ENCODE peak calls at places on chromosomes 2 and 18, in seven cellular contexts. J, P, N, R, O, D and E are unnamed samples.

GRCh38 chr2:205296959-205297358 is 385.3 kb upstream of the NRP2 start:
- DNase-seq in J (no peak), P (no peak), N (no peak), R (no peak), O (no peak), D (no peak), E (no peak)

GRCh38 chr2:169637620-169638019 is 53.5 kb downstream of the PPIG start:
- DNase-seq in J (peak; percentile 27), P (no peak), N (no peak), R (peak; percentile 24), O (peak; percentile 62), D (peak; percentile 76), E (peak; percentile 62)

GRCh38 chr18:63974991-63975390 is 5.1 kb downstream of the SERPINB8 start:
- DNase-seq in J (peak; percentile 23), P (no peak), N (peak; percentile 21), R (peak; percentile 20), O (peak; percentile 60), D (peak; percentile 56), E (no peak)

GRCh38 chr2:111054791-111055627 is 65.7 kb upstream of the BCL2L11 start:
- DNase-seq in J (peak; percentile 15), P (no peak), N (no peak), R (no peak), O (no peak), D (no peak), E (no peak)

GRCh38 chr2:234249873-234250272 is 199.4 kb downstream of the SPP2 start:
- DNase-seq in J (peak; percentile 93), P (no peak), N (no peak), R (no peak), O (peak; percentile 92), D (peak; percentile 41), E (peak; percentile 67)

GRCh38 chr2:174964404-174964803 is 40.8 kb downstream of the CHN1 start:
- DNase-seq in J (no peak), P (no peak), N (no peak), R (no peak), O (no peak), D (no peak), E (no peak)

GRCh38 chr18:77087391-77088141 is 45.0 kb downstream of the MBP start:
- DNase-seq in J (peak; percentile 51), P (peak; percentile 27), N (no peak), R (no peak), O (no peak), D (peak; percentile 71), E (no peak)

GRCh38 chr2:65275141-65275540 is 47.5 kb downstream of the ACTR2 start:
- DNase-seq in J (no peak), P (no peak), N (no peak), R (no peak), O (no peak), D (no peak), E (no peak)

GRCh38 chr2:96264656-96265348 is 995 bp downstream of the TMEM127 start:
- DNase-seq in J (peak; percentile 45), P (peak; percentile 28), N (no peak), R (peak; percentile 54), O (no peak), D (peak; percentile 33), E (no peak)

GRCh38 chr2:3827673-3828575 is 124.5 kb downstream of the DCDC2C start:
- DNase-seq in J (no peak), P (peak; percentile 18), N (no peak), R (no peak), O (peak; percentile 70), D (peak; percentile 35), E (no peak)

GRCh38 chr2:162217596-162217995 is 25.6 kb downstream of the FAP start:
- DNase-seq in J (no peak), P (no peak), N (no peak), R (no peak), O (no peak), D (no peak), E (no peak)

GRCh38 chr2:113962692-113963480 is 73.0 kb downstream of the ACTR3 start:
- DNase-seq in J (peak; percentile 74), P (no peak), N (no peak), R (no peak), O (peak; percentile 38), D (peak; percentile 66), E (no peak)

GRCh38 chr2:235533616-235534385 is 40.0 kb downstream of the AGAP1 start:
- DNase-seq in J (no peak), P (no peak), N (no peak), R (no peak), O (no peak), D (no peak), E (no peak)

GRCh38 chr2:43887176-43887575 is 48.4 kb downstream of the ABCG8 start:
- DNase-seq in J (no peak), P (no peak), N (no peak), R (no peak), O (peak; percentile 16), D (no peak), E (no peak)

GRCh38 chr2:173544621-173545363 is 190.1 kb downstream of the CDCA7 start:
- DNase-seq in J (no peak), P (no peak), N (no peak), R (no peak), O (no peak), D (no peak), E (no peak)

DNA sequence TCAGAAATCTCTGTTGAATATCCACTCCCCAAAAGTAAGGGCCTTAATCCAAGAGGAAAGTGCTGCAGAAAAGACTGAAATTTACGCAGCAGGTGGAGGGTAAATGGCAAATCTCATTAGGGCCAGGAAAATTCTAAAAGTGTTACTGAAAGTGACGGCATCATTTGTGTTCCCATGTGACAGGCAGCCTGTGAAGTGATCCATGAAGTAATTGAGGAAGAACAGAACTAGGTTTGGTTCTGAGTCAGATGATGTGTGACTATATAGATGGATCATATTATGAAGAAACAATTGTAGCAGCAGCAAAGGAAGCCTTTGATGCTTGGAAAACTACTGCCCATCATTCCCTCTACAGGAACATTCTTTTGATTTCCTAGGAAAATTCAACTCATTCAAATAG is 401.2 kb downstream of the TGIF1 start:
- DNase-seq in J (no peak), P (no peak), N (no peak), R (no peak), O (no peak), D (no peak), E (no peak)
- TF ChIP-seq CTCF in J (no peak), P (no peak), N (no peak), R (no peak), O (no peak), D (no peak), E (no peak)

DNA sequence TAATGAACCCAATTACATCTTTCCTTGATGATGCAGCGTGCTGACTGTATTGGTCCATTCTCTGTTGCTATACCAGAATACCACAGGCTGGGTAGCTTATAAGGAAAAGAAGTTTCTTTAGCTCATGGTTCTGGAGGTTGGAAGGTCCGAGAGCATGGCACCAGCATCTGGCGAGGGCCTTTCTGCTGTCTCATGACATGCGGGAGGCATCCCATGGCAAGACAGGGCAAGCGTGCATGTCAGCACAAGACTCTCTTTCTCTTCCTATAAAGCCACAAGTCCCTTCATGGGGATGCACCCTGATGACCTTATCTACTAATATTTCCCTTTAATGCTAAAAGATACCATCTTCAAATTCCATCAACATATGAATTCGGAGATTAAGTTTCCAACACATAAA is 122.8 kb upstream of the FHL2 start:
- DNase-seq in J (no peak), P (no peak), N (no peak), R (no peak), O (no peak), D (no peak), E (no peak)
- TF ChIP-seq CTCF in J (no peak), P (no peak), N (no peak), R (no peak), O (no peak), D (no peak), E (no peak)

GRCh38 chr2:66582975-66583842 is 148.3 kb downstream of the MEIS1 start:
- DNase-seq in J (no peak), P (peak; percentile 8), N (no peak), R (no peak), O (no peak), D (no peak), E (no peak)
- TF ChIP-seq CTCF in J (no peak), P (no peak), N (no peak), R (no peak), O (no peak), D (no peak), E (no peak)

DNA sequence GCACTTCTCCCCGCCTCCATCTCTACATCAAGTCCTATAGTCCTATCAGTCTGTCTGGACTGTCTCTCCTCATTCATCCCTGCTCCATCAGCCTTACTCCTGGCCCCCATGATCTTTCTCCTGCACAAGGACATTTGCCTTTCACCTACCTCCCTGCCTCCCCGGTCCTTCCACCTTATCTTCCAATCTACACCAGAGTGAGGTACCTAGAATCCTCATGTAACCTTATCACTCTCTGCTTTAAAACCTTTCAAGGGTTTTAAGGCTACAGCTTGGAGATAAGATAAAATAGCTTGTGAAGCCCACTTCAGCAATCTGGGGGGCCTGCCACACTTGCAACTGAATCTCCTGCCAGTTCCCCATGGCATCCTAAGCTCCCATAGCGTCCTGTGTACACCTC is 12.8 kb downstream of the CDC42EP3 start:
- DNase-seq in J (no peak), P (no peak), N (no peak), R (no peak), O (no peak), D (no peak), E (no peak)
- TF ChIP-seq CTCF in J (no peak), P (no peak), N (no peak), R (no peak), O (no peak), D (no peak), E (no peak)

GRCh38 chr18:79662051-79662450 is 17.6 kb upstream of the CTDP1 start:
- DNase-seq in J (no peak), P (no peak), N (no peak), R (no peak), O (no peak), D (no peak), E (no peak)

GRCh38 chr18:79659733-79660132 is 19.9 kb upstream of the CTDP1 start:
- DNase-seq in J (no peak), P (no peak), N (no peak), R (no peak), O (no peak), D (no peak), E (no peak)

GRCh38 chr18:79657342-79657996 is 22.1 kb upstream of the CTDP1 start:
- DNase-seq in J (no peak), P (no peak), N (no peak), R (no peak), O (no peak), D (no peak), E (no peak)
- TF ChIP-seq CTCF in J (no peak), P (no peak), N (no peak), R (no peak), O (no peak), D (no peak), E (no peak)

GRCh38 chr18:39366086-39366485 is 1800.5 kb upstream of the CELF4 start:
- DNase-seq in J (no peak), P (no peak), N (no peak), R (no peak), O (no peak), D (no peak), E (no peak)
- TF ChIP-seq CTCF in J (no peak), P (no peak), N (no peak), R (no peak), O (no peak), D (no peak), E (no peak)